ENCODE peak calls at places on chromosomes 16 and 17, in six cellular contexts. One of them, this sample, is unnamed.

GRCh38 chr16:69438465-69438864 is 14.0 kb downstream of the CYB5B start:
- DNase-seq in heart left ventricle: no peak
- DNase-seq in adrenal gland: no peak
- DNase-seq in transverse colon: no peak
- DNase-seq in uterus: no peak
- DNase-seq in lower leg skin: no peak
- DNase-seq in this sample: no peak

GRCh38 chr16:5349661-5350060 is 252.1 kb upstream of the EEF2KMT start:
- DNase-seq in heart left ventricle: no peak
- DNase-seq in adrenal gland: no peak
- DNase-seq in transverse colon: no peak
- DNase-seq in uterus: no peak
- DNase-seq in lower leg skin: no peak
- DNase-seq in this sample: no peak

GRCh38 chr16:76947694-76948093 is 243.3 kb upstream of the MON1B start:
- DNase-seq in heart left ventricle: no peak
- DNase-seq in adrenal gland: no peak
- DNase-seq in transverse colon: no peak
- DNase-seq in uterus: no peak
- DNase-seq in lower leg skin: no peak
- DNase-seq in this sample: no peak

GRCh38 chr17:7704601-7705268 is at the start of gene EFNB3:
- DNase-seq in heart left ventricle: no peak
- DNase-seq in adrenal gland: no peak
- DNase-seq in transverse colon: no peak
- DNase-seq in uterus: no peak
- DNase-seq in lower leg skin: no peak
- DNase-seq in this sample: peak; percentile 57

GRCh38 chr16:15970202-15970601 is 20.8 kb downstream of the ABCC1 start:
- DNase-seq in heart left ventricle: no peak
- DNase-seq in adrenal gland: no peak
- DNase-seq in transverse colon: no peak
- DNase-seq in uterus: no peak
- DNase-seq in lower leg skin: no peak
- DNase-seq in this sample: no peak

GRCh38 chr17:28725166-28725659 is 820 bp downstream of the TLCD1 start:
- DNase-seq in heart left ventricle: no peak
- DNase-seq in adrenal gland: no peak
- DNase-seq in transverse colon: no peak
- DNase-seq in uterus: no peak
- DNase-seq in lower leg skin: no peak
- DNase-seq in this sample: no peak

GRCh38 chr17:56593741-56594527 is 435 bp downstream of the NOG start:
- DNase-seq in heart left ventricle: peak; percentile 57
- DNase-seq in adrenal gland: peak; percentile 50
- DNase-seq in transverse colon: peak; percentile 16
- DNase-seq in uterus: peak; percentile 25
- DNase-seq in lower leg skin: peak; percentile 88
- DNase-seq in this sample: peak; percentile 87

GRCh38 chr16:81453091-81453728 is 8.6 kb downstream of the CMIP start:
- DNase-seq in heart left ventricle: no peak
- DNase-seq in adrenal gland: no peak
- DNase-seq in transverse colon: no peak
- DNase-seq in uterus: no peak
- DNase-seq in lower leg skin: no peak
- DNase-seq in this sample: no peak

GRCh38 chr16:53132406-53132805 is 77.6 kb downstream of the CHD9 start:
- DNase-seq in heart left ventricle: no peak
- DNase-seq in adrenal gland: no peak
- DNase-seq in transverse colon: no peak
- DNase-seq in uterus: no peak
- DNase-seq in lower leg skin: no peak
- DNase-seq in this sample: no peak

GRCh38 chr16:53129281-53130192 is 74.7 kb downstream of the CHD9 start:
- DNase-seq in heart left ventricle: no peak
- DNase-seq in adrenal gland: peak; percentile 20
- DNase-seq in transverse colon: no peak
- DNase-seq in uterus: no peak
- DNase-seq in lower leg skin: no peak
- DNase-seq in this sample: no peak

GRCh38 chr16:53130193-53131049 is 75.6 kb downstream of the CHD9 start:
- DNase-seq in heart left ventricle: peak; percentile 99
- DNase-seq in adrenal gland: peak; percentile 98
- DNase-seq in transverse colon: peak; percentile 97
- DNase-seq in uterus: peak; percentile 95
- DNase-seq in lower leg skin: peak; percentile 99
- DNase-seq in this sample: peak; percentile 99

GRCh38 chr16:53131050-53131362 is 76.2 kb downstream of the CHD9 start:
- DNase-seq in heart left ventricle: no peak
- DNase-seq in adrenal gland: no peak
- DNase-seq in transverse colon: no peak
- DNase-seq in uterus: no peak
- DNase-seq in lower leg skin: no peak
- DNase-seq in this sample: no peak

GRCh38 chr16:53131363-53132071 is 76.7 kb downstream of the CHD9 start:
- DNase-seq in heart left ventricle: peak; percentile 77
- DNase-seq in adrenal gland: peak; percentile 72
- DNase-seq in transverse colon: peak; percentile 71
- DNase-seq in uterus: peak; percentile 57
- DNase-seq in lower leg skin: peak; percentile 94
- DNase-seq in this sample: peak; percentile 92
- TF ChIP-seq CTCF in heart left ventricle: no peak
- TF ChIP-seq CTCF in adrenal gland: no peak
- TF ChIP-seq CTCF in transverse colon: no peak
- TF ChIP-seq CTCF in uterus: no peak
- TF ChIP-seq CTCF in lower leg skin: no peak
- TF ChIP-seq CTCF in this sample: no peak

GRCh38 chr17:1563786-1564613 is 1.4 kb upstream of the PITPNA start:
- DNase-seq in heart left ventricle: no peak
- DNase-seq in adrenal gland: no peak
- DNase-seq in transverse colon: no peak
- DNase-seq in uterus: no peak
- DNase-seq in lower leg skin: no peak
- DNase-seq in this sample: peak; percentile 77
- TF ChIP-seq POLR2A in heart left ventricle: no peak
- TF ChIP-seq POLR2A in adrenal gland: no peak
- TF ChIP-seq POLR2A in transverse colon: no peak
- TF ChIP-seq POLR2A in uterus: no peak
- TF ChIP-seq POLR2A in lower leg skin: no peak
- TF ChIP-seq POLR2A in this sample: no peak

GRCh38 chr16:24805484-24805883 is 40.3 kb upstream of the SLC5A11 start:
- DNase-seq in heart left ventricle: no peak
- DNase-seq in adrenal gland: no peak
- DNase-seq in transverse colon: no peak
- DNase-seq in uterus: no peak
- DNase-seq in lower leg skin: no peak
- DNase-seq in this sample: no peak

GRCh38 chr16:24801761-24802302 is 43.9 kb upstream of the SLC5A11 start:
- DNase-seq in heart left ventricle: no peak
- DNase-seq in adrenal gland: no peak
- DNase-seq in transverse colon: no peak
- DNase-seq in uterus: no peak
- DNase-seq in lower leg skin: no peak
- DNase-seq in this sample: no peak

DNA sequence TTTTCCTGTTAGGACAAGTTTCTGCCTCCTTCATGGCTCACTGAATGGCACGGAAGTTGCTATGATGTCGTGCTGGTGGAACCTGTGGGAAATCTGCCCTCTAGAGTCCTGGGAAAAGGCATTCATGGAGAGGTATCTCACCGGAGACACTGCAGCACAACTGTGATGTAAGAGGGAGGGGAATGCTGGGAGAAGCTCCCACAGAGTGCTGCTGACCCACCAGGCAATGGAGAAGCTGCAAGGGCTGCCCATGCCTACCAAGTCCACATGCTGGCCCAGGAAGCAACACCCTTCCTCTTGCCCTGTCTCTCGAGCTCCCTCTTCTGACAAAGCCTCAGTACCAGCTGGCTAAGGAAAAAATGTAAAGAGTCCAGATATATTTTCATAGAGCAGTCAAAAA is 45.2 kb upstream of the SLC5A11 start:
- DNase-seq in heart left ventricle: no peak
- DNase-seq in adrenal gland: no peak
- DNase-seq in transverse colon: no peak
- DNase-seq in uterus: no peak
- DNase-seq in lower leg skin: no peak
- DNase-seq in this sample: no peak
- TF ChIP-seq CTCF in heart left ventricle: no peak
- TF ChIP-seq CTCF in adrenal gland: no peak
- TF ChIP-seq CTCF in transverse colon: no peak
- TF ChIP-seq CTCF in uterus: no peak
- TF ChIP-seq CTCF in lower leg skin: no peak
- TF ChIP-seq CTCF in this sample: no peak

GRCh38 chr16:89742948-89743347 is 21.6 kb downstream of the ZNF276 start:
- DNase-seq in heart left ventricle: no peak
- DNase-seq in adrenal gland: no peak
- DNase-seq in transverse colon: no peak
- DNase-seq in uterus: no peak
- DNase-seq in lower leg skin: no peak
- DNase-seq in this sample: no peak
- TF ChIP-seq POLR2A in heart left ventricle: no peak
- TF ChIP-seq POLR2A in adrenal gland: no peak
- TF ChIP-seq POLR2A in transverse colon: no peak
- TF ChIP-seq POLR2A in uterus: no peak
- TF ChIP-seq POLR2A in lower leg skin: no peak
- TF ChIP-seq POLR2A in this sample: no peak

DNA sequence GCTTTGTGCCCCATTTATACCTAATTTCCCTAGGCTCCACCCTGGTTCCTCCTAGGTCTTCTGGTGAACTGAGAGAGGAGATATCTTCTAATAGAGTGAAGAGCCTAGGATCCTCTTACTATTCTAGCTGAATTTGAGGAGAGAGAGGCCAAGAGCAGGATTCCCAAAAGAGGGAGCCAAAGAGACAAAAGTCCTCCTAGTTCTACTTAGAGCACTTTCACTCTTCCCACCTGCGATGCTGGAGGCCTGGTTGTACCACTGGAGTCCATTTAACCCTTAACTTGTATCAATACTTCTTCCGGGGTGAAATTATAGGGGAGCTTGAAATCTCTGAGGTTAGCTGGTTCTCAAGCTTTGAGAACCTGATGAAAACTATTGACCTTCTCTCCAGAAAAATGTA is 3.4 kb upstream of the SSH2 start:
- DNase-seq in heart left ventricle: no peak
- DNase-seq in adrenal gland: no peak
- DNase-seq in transverse colon: no peak
- DNase-seq in uterus: no peak
- DNase-seq in lower leg skin: no peak
- DNase-seq in this sample: no peak
- TF ChIP-seq CTCF in heart left ventricle: no peak
- TF ChIP-seq CTCF in adrenal gland: peak; percentile 15
- TF ChIP-seq CTCF in transverse colon: no peak
- TF ChIP-seq CTCF in uterus: no peak
- TF ChIP-seq CTCF in lower leg skin: no peak
- TF ChIP-seq CTCF in this sample: no peak

DNA sequence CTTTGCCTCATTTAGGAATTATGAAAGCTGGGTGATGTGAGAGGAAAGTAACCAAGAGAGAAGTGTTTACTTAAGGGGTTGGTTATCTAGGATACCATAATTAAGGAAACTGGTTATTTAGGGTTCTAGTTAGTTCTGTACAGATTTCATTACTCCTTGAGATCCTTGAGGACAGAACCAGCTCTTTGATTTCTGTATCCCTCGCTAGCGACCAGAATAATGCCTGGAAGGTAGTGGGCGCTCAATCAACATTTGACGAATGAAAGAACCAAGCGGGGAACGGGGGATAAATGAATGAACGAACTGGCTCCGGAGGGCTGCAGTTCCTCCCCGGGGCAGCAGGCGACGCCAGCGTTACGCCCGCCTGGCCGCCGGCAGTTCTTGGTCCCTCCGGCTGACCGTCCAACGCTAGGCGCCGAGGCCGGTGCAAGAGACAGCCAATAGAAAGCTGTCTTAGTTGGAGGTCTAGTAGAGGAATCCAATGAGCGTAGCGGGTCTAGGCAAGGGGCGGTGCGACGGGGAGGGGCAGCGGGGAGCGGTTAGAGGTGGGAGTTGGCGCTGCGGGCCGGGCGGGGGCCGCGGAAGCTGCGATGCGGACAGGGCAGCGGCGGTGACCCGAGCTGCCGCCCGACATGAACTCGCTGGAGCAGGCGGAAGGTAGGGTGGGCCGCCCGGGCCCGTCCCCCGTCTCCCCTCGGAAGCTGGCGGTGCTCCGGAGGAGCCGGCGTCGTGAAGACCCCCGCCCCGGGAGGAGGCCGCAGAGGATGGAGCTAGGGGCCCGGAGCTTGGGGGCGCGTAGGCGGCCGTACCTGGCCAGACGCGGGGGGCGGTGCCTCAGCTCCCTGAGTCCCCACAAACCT is at the start of gene CNEP1R1:
- DNase-seq in heart left ventricle: peak; percentile 95
- DNase-seq in adrenal gland: peak; percentile 97
- DNase-seq in transverse colon: peak; percentile 96
- DNase-seq in uterus: peak; percentile 94
- DNase-seq in lower leg skin: peak; percentile 98
- DNase-seq in this sample: peak; percentile 98
- TF ChIP-seq POLR2A in heart left ventricle: no peak
- TF ChIP-seq POLR2A in adrenal gland: peak; percentile 41
- TF ChIP-seq POLR2A in transverse colon: peak; percentile 76
- TF ChIP-seq POLR2A in uterus: peak; percentile 70
- TF ChIP-seq POLR2A in lower leg skin: no peak
- TF ChIP-seq POLR2A in this sample: no peak

GRCh38 chr17:81094744-81095607 is 60.0 kb downstream of the BAIAP2 start:
- DNase-seq in heart left ventricle: peak; percentile 72
- DNase-seq in adrenal gland: peak; percentile 92
- DNase-seq in transverse colon: peak; percentile 72
- DNase-seq in uterus: peak; percentile 90
- DNase-seq in lower leg skin: peak; percentile 97
- DNase-seq in this sample: no peak

GRCh38 chr17:81094224-81094743 is 59.3 kb downstream of the BAIAP2 start:
- DNase-seq in heart left ventricle: no peak
- DNase-seq in adrenal gland: no peak
- DNase-seq in transverse colon: no peak
- DNase-seq in uterus: no peak
- DNase-seq in lower leg skin: no peak
- DNase-seq in this sample: no peak

GRCh38 chr17:81096741-81097133 is 61.8 kb downstream of the BAIAP2 start:
- DNase-seq in heart left ventricle: no peak
- DNase-seq in adrenal gland: no peak
- DNase-seq in transverse colon: no peak
- DNase-seq in uterus: peak; percentile 58
- DNase-seq in lower leg skin: no peak
- DNase-seq in this sample: no peak

GRCh38 chr17:81097134-81097942 is 62.4 kb downstream of the BAIAP2 start:
- DNase-seq in heart left ventricle: peak; percentile 80
- DNase-seq in adrenal gland: peak; percentile 66
- DNase-seq in transverse colon: peak; percentile 68
- DNase-seq in uterus: peak; percentile 90
- DNase-seq in lower leg skin: peak; percentile 95
- DNase-seq in this sample: no peak

GRCh38 chr17:81095608-81095888 is 60.6 kb downstream of the BAIAP2 start:
- DNase-seq in heart left ventricle: no peak
- DNase-seq in adrenal gland: no peak
- DNase-seq in transverse colon: no peak
- DNase-seq in uterus: no peak
- DNase-seq in lower leg skin: no peak
- DNase-seq in this sample: no peak
- TF ChIP-seq CTCF in heart left ventricle: no peak
- TF ChIP-seq CTCF in adrenal gland: no peak
- TF ChIP-seq CTCF in transverse colon: no peak
- TF ChIP-seq CTCF in uterus: no peak
- TF ChIP-seq CTCF in lower leg skin: no peak
- TF ChIP-seq CTCF in this sample: no peak